ENCODE peak calls at places on chromosomes 16 and 17, in nine cellular contexts. Y is GM13977; M is lung; V is frontal cortex; E is PC-3; S is GM19239; C is activated CD8-positive, alpha-beta T cell treated with anti-CD3 and anti-CD28 coated beads, Interleukin-2, amount 10 ng/mL, durations not matched to agents 7 days and 5 days; T is SK-N-SH; Z is MM.1S. J is an unnamed sample.

GRCh38 chr17:17706140-17707060 is 25.1 kb downstream of the RAI1 start:
- DNase-seq in Y (no peak), M (no peak), V (no peak), E (no peak), S (no peak), C (no peak), T (no peak), Z (no peak), J (no peak)

GRCh38 chr17:81049973-81050551 is 15.1 kb downstream of the BAIAP2 start:
- DNase-seq in Y (no peak), M (peak), V (no peak), E (peak), S (no peak), C (no peak), T (peak), Z (no peak), J (peak)

GRCh38 chr17:3935825-3936355 is 19.6 kb upstream of the P2RX1 start:
- DNase-seq in Y (no peak), M (no peak), V (no peak), E (peak), S (no peak), C (no peak), T (no peak), Z (no peak), J (no peak)

GRCh38 chr16:85396879-85397871 is 215.9 kb upstream of the GSE1 start:
- DNase-seq in Y (no peak), M (no peak), V (no peak), E (no peak), S (peak), C (no peak), T (no peak), Z (no peak), J (peak)

GRCh38 chr17:49576906-49577650 is 1.4 kb downstream of the NXPH3 start:
- DNase-seq in Y (no peak), M (no peak), V (no peak), E (no peak), S (no peak), C (no peak), T (no peak), Z (no peak), J (no peak)

GRCh38 chr17:6045621-6046357 is 24.4 kb upstream of the WSCD1 start:
- DNase-seq in Y (no peak), M (no peak), V (no peak), E (no peak), S (no peak), C (no peak), T (no peak), Z (no peak), J (no peak)

GRCh38 chr16:29862383-29862883 is 593 bp downstream of the CDIPT start:
- DNase-seq in Y (no peak), M (no peak), V (no peak), E (peak), S (no peak), C (peak), T (peak), Z (peak), J (no peak)

GRCh38 chr17:74987909-74988711 is 678 bp downstream of the CDR2L start:
- DNase-seq in Y (no peak), M (peak), V (peak), E (peak), S (no peak), C (no peak), T (peak), Z (no peak), J (peak)

GRCh38 chr17:45296003-45296832 is 20.6 kb downstream of the MAP3K14 start:
- DNase-seq in Y (no peak), M (no peak), V (no peak), E (peak), S (no peak), C (no peak), T (no peak), Z (peak), J (no peak)

GRCh38 chr16:57797216-57797525 is 5.1 kb downstream of the KIFC3 start:
- DNase-seq in Y (no peak), M (no peak), V (no peak), E (no peak), S (no peak), C (no peak), T (no peak), Z (no peak), J (no peak)

GRCh38 chr16:86709902-86710601 is 131.7 kb downstream of the FOXL1 start:
- DNase-seq in Y (no peak), M (no peak), V (no peak), E (no peak), S (no peak), C (no peak), T (no peak), Z (no peak), J (no peak)

GRCh38 chr16:1548234-1548633 is 14.8 kb downstream of the TMEM204 start:
- DNase-seq in Y (no peak), M (no peak), V (no peak), E (peak), S (no peak), C (no peak), T (no peak), Z (no peak), J (no peak)

GRCh38 chr17:40363480-40363838 is 1.1 kb downstream of the GJD3 start:
- DNase-seq in Y (no peak), M (no peak), V (no peak), E (no peak), S (no peak), C (no peak), T (no peak), Z (no peak), J (peak)

GRCh38 chr17:80603380-80603779 is 58.7 kb downstream of the RPTOR start:
- DNase-seq in Y (no peak), M (no peak), V (no peak), E (no peak), S (no peak), C (no peak), T (no peak), Z (no peak), J (no peak)

GRCh38 chr16:11681977-11682654 is 13.9 kb downstream of the SNN start:
- DNase-seq in Y (no peak), M (no peak), V (no peak), E (no peak), S (no peak), C (no peak), T (no peak), Z (peak), J (no peak)

GRCh38 chr16:90077757-90078593 is 844 bp upstream of the PRDM7 start:
- DNase-seq in Y (peak), M (no peak), V (no peak), E (peak), S (no peak), C (peak), T (peak), Z (peak), J (no peak)

GRCh38 chr16:59611556-59611955 is 877.4 kb upstream of the GOT2 start:
- DNase-seq in Y (no peak), M (no peak), V (no peak), E (no peak), S (no peak), C (no peak), T (no peak), Z (no peak), J (no peak)

GRCh38 chr16:471353-472198 is 46.1 kb downstream of the RAB11FIP3 start:
- DNase-seq in Y (no peak), M (no peak), V (peak), E (no peak), S (no peak), C (no peak), T (peak), Z (no peak), J (no peak)

GRCh38 chr17:9918804-9919352 is 13.8 kb upstream of the RCVRN start:
- DNase-seq in Y (no peak), M (no peak), V (no peak), E (no peak), S (no peak), C (no peak), T (no peak), Z (no peak), J (no peak)

GRCh38 chr16:81589975-81590650 is 145.5 kb downstream of the CMIP start:
- DNase-seq in Y (no peak), M (no peak), V (no peak), E (no peak), S (no peak), C (no peak), T (no peak), Z (no peak), J (no peak)

GRCh38 chr16:66269631-66270332 is 96.7 kb upstream of the CDH5 start:
- DNase-seq in Y (no peak), M (no peak), V (no peak), E (no peak), S (no peak), C (no peak), T (no peak), Z (no peak), J (no peak)

GRCh38 chr17:76232342-76232741 is 8.0 kb downstream of the RNF157 start:
- DNase-seq in Y (no peak), M (no peak), V (no peak), E (peak), S (no peak), C (no peak), T (no peak), Z (no peak), J (no peak)

GRCh38 chr17:77311371-77311981 is 170.7 kb downstream of the SEC14L1 start:
- DNase-seq in Y (no peak), M (no peak), V (no peak), E (no peak), S (no peak), C (no peak), T (no peak), Z (no peak), J (no peak)

GRCh38 chr17:1422907-1423306 is 22.9 kb upstream of the YWHAE start:
- DNase-seq in Y (no peak), M (peak), V (no peak), E (peak), S (no peak), C (no peak), T (no peak), Z (no peak), J (no peak)

GRCh38 chr17:43868236-43868994 is 21.4 kb downstream of the CD300LG start:
- DNase-seq in Y (no peak), M (no peak), V (no peak), E (no peak), S (no peak), C (no peak), T (no peak), Z (no peak), J (no peak)

GRCh38 chr16:49924078-49924477 is 68.2 kb upstream of the ZNF423 start:
- DNase-seq in Y (no peak), M (no peak), V (no peak), E (peak), S (no peak), C (no peak), T (no peak), Z (peak), J (no peak)

GRCh38 chr17:4420692-4421131 is 13.0 kb upstream of the SPNS3 start:
- DNase-seq in Y (peak), M (peak), V (peak), E (peak), S (peak), C (peak), T (peak), Z (peak), J (peak)

GRCh38 chr16:11078812-11079459 is 134.6 kb downstream of the CLEC16A start:
- DNase-seq in Y (no peak), M (no peak), V (no peak), E (peak), S (no peak), C (no peak), T (peak), Z (no peak), J (peak)

GRCh38 chr17:78474631-78475146 is 96.2 kb downstream of the PGS1 start:
- DNase-seq in Y (peak), M (no peak), V (no peak), E (no peak), S (peak), C (peak), T (no peak), Z (peak), J (no peak)

GRCh38 chr16:78571880-78572279 is 472.4 kb downstream of the WWOX start:
- DNase-seq in Y (no peak), M (no peak), V (no peak), E (no peak), S (no peak), C (no peak), T (no peak), Z (no peak), J (no peak)

GRCh38 chr17:32747856-32748255 is 129.1 kb downstream of the MYO1D start:
- DNase-seq in Y (no peak), M (no peak), V (no peak), E (no peak), S (no peak), C (no peak), T (no peak), Z (no peak), J (no peak)

GRCh38 chr16:55386534-55387296 is 62.7 kb downstream of the IRX6 start:
- DNase-seq in Y (no peak), M (no peak), V (no peak), E (peak), S (no peak), C (no peak), T (no peak), Z (no peak), J (no peak)

GRCh38 chr17:32349854-32350661 is at the start of gene ZNF207:
- DNase-seq in Y (peak), M (peak), V (peak), E (peak), S (peak), C (peak), T (peak), Z (peak), J (peak)

GRCh38 chr16:10070591-10070990 is 111.6 kb downstream of the GRIN2A start:
- DNase-seq in Y (no peak), M (no peak), V (no peak), E (no peak), S (no peak), C (no peak), T (no peak), Z (no peak), J (no peak)

GRCh38 chr16:20291807-20292206 is 35.5 kb downstream of the GP2 start:
- DNase-seq in Y (no peak), M (no peak), V (no peak), E (no peak), S (no peak), C (no peak), T (no peak), Z (no peak), J (no peak)